ENCODE peak calls at places on chromosome 6, in nine cellular contexts. F, T, Z, P, V, L, U, D and G are unnamed samples.

GRCh38 chr6:108549741-108550140 is 11.0 kb upstream of the FOXO3 start:
- DNase-seq in F (no peak), T (no peak), Z (no peak), P (no peak), V (no peak), L (peak; percentile 15), U (no peak), D (no peak), G (peak; percentile 10)

GRCh38 chr6:74768120-74768519 is 437.7 kb downstream of the COL12A1 start:
- DNase-seq in F (no peak), T (no peak), Z (no peak), P (no peak), V (no peak), L (peak; percentile 51), U (no peak), D (no peak), G (no peak)

GRCh38 chr6:72931325-72931903 is 293.9 kb downstream of the KHDC1L start:
- DNase-seq in F (no peak), T (no peak), Z (no peak), P (no peak), V (no peak), L (no peak), U (no peak), D (no peak), G (no peak)

GRCh38 chr6:127118505-127119360 is at the start of gene RSPO3:
- DNase-seq in F (no peak), T (no peak), Z (no peak), P (no peak), V (no peak), L (peak; percentile 38), U (no peak), D (no peak), G (peak; percentile 48)

GRCh38 chr6:117477988-117478852 is 4.3 kb upstream of the DCBLD1 start:
- DNase-seq in F (no peak), T (no peak), Z (no peak), P (peak; percentile 3), V (no peak), L (no peak), U (no peak), D (no peak), G (no peak)

GRCh38 chr6:3848925-3849605 is at the start of gene FAM50B:
- DNase-seq in F (peak; percentile 92), T (peak; percentile 51), Z (peak; percentile 94), P (peak; percentile 28), V (no peak), L (peak; percentile 88), U (peak; percentile 95), D (peak; percentile 57), G (peak; percentile 90)

GRCh38 chr6:24402697-24403500 is at the start of gene MRS2:
- DNase-seq in F (peak; percentile 90), T (peak; percentile 31), Z (peak; percentile 96), P (no peak), V (no peak), L (peak; percentile 68), U (peak; percentile 87), D (peak; percentile 18), G (peak; percentile 78)

GRCh38 chr6:69795469-69796080 is 1.2 kb downstream of the LMBRD1 start:
- DNase-seq in F (no peak), T (no peak), Z (no peak), P (peak; percentile 61), V (no peak), L (no peak), U (no peak), D (no peak), G (no peak)

GRCh38 chr6:90156861-90157260 is 139.8 kb downstream of the BACH2 start:
- DNase-seq in F (no peak), T (no peak), Z (no peak), P (no peak), V (no peak), L (no peak), U (no peak), D (no peak), G (no peak)

DNA sequence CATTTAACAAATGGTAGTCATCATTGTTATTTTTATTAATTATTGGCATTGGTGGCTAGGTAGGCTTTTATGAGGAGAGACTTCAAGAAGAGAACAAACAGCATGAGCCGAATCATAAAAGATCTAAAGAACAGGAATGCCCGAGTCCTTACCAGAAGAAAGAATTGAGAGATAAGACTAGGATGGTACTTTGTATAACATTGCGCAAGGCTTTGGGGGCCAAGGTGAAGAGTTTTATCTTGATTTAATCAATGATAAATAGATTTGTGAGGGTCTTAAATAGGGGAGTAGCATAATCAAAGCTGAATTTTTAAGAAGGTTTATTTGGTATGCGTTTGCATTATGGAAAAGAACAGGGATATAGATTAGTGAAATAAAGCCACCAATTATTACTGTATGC is 15.4 kb downstream of the CDC40 start:
- DNase-seq in F (no peak), T (no peak), Z (no peak), P (no peak), V (no peak), L (no peak), U (no peak), D (no peak), G (no peak)
- H3K4me3 ChIP-seq in F (no peak overlapping the region), T (no peak overlapping the region), Z (no peak overlapping the region), P (no peak overlapping the region), V (no peak overlapping the region), L (no peak overlapping the region), U (no peak overlapping the region), D (no peak overlapping the region), G (no peak overlapping the region)

GRCh38 chr6:42118162-42119001 is 24.0 kb downstream of the C6orf132 start:
- DNase-seq in F (peak; percentile 69), T (no peak), Z (peak; percentile 90), P (no peak), V (no peak), L (peak; percentile 55), U (no peak), D (no peak), G (no peak)
- TF ChIP-seq CTCF in F (no peak), T (no peak), Z (no peak), P (no peak), V (no peak), L (no peak), U (no peak), D (no peak), G (no peak)

GRCh38 chr6:112254921-112255320 is 554 bp upstream of the LAMA4 start:
- DNase-seq in F (no peak), T (no peak), Z (no peak), P (no peak), V (no peak), L (no peak), U (no peak), D (no peak), G (no peak)

GRCh38 chr6:112251170-112251945 is 3.0 kb downstream of the LAMA4 start:
- DNase-seq in F (no peak), T (no peak), Z (peak; percentile 22), P (no peak), V (no peak), L (peak; percentile 96), U (no peak), D (no peak), G (peak; percentile 92)

GRCh38 chr6:112253505-112253841 is 894 bp downstream of the LAMA4 start:
- DNase-seq in F (no peak), T (no peak), Z (no peak), P (no peak), V (no peak), L (no peak), U (no peak), D (no peak), G (no peak)

GRCh38 chr6:112252571-112253504 is 1.5 kb downstream of the LAMA4 start:
- DNase-seq in F (no peak), T (no peak), Z (no peak), P (no peak), V (no peak), L (peak; percentile 79), U (no peak), D (no peak), G (peak; percentile 61)

GRCh38 chr6:112253842-112254816 is at the start of gene LAMA4:
- DNase-seq in F (peak; percentile 29), T (no peak), Z (peak; percentile 37), P (no peak), V (no peak), L (peak; percentile 79), U (no peak), D (no peak), G (peak; percentile 80)
- H3K4me3 ChIP-seq in F (peak within 1 kb of the TSS; percentile 63), T (peak within 1 kb of the TSS; percentile 52), Z (peak within 1 kb of the TSS; percentile 45), P (no peak within 1 kb of the TSS), V (peak within 1 kb of the TSS; percentile 91), L (peak within 1 kb of the TSS; percentile 97), U (peak within 1 kb of the TSS; percentile 77), D (peak within 1 kb of the TSS; percentile 90), G (peak within 1 kb of the TSS; percentile 80)

DNA sequence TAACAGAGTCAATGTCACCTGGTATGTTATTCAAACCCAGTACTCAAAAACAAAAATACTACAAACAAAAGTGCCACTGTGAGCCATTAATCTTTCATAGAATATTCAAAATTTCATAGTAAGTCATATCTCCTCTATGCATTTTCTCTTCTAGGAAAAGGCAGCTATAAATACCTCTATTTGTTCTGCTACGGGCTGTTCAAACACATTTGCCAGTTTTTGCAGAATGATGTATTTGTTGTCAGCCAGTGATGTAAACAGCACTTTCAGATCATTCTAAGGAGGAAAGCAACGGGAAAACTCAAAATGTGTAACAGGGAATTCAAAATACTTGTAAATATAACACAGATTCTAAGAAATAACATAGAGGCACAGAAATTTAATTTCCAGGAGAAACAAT is 388.2 kb downstream of the SYNE1 start:
- DNase-seq in F (no peak), T (no peak), Z (no peak), P (no peak), V (no peak), L (no peak), U (no peak), D (no peak), G (no peak)
- TF ChIP-seq CTCF in F (no peak), T (no peak), Z (no peak), P (no peak), V (no peak), L (no peak), U (no peak), D (no peak), G (no peak)